ENCODE peak calls at places on chromosomes 7 and 10, in seven cellular contexts. A is neural progenitor cell, C is tibial nerve, N is GM23248, H is cardiac muscle cell, V is kidney epithelial cell, G is left ventricle myocardium inferior. T is an unnamed sample.

GRCh38 chr7:84675633-84676034 is 481.0 kb upstream of the SEMA3A start:
- DNase-seq in A (no peak), C (no peak), N (no peak), H (no peak), V (no peak), G (no peak), T (no peak)

GRCh38 chr7:12754179-12754578 is 66.7 kb downstream of the ARL4A start:
- DNase-seq in A (no peak), C (no peak), N (peak), H (no peak), V (no peak), G (no peak), T (no peak)

GRCh38 chr7:129825554-129826267 is 127.0 kb downstream of the UBE2H start:
- DNase-seq in A (peak), C (peak), N (peak), H (peak), V (no peak), G (peak), T (peak)

GRCh38 chr10:70594161-70594560 is 8.4 kb downstream of the PRF1 start:
- DNase-seq in A (no peak), C (no peak), N (no peak), H (no peak), V (no peak), G (no peak), T (no peak)

GRCh38 chr7:26659121-26659520 is 205.3 kb downstream of the SKAP2 start:
- DNase-seq in A (no peak), C (no peak), N (no peak), H (no peak), V (no peak), G (no peak), T (no peak)

GRCh38 chr7:14377646-14378266 is 388.3 kb upstream of the ETV1 start:
- DNase-seq in A (no peak), C (no peak), N (peak), H (no peak), V (no peak), G (no peak), T (no peak)

GRCh38 chr7:95436407-95436806 is 1.6 kb upstream of the PON2 start:
- DNase-seq in A (no peak), C (no peak), N (no peak), H (no peak), V (no peak), G (no peak), T (no peak)

GRCh38 chr7:142420554-142421362 is 162.9 kb upstream of the PRSS58 start:
- DNase-seq in A (peak), C (no peak), N (peak), H (peak), V (no peak), G (no peak), T (no peak)

GRCh38 chr7:25669954-25670841 is 441.9 kb upstream of the NPVF start:
- DNase-seq in A (no peak), C (peak), N (no peak), H (no peak), V (no peak), G (peak), T (no peak)

GRCh38 chr7:141700848-141701371 is 1.1 kb downstream of the DENND11 start:
- DNase-seq in A (no peak), C (no peak), N (peak), H (peak), V (no peak), G (no peak), T (no peak)

GRCh38 chr10:93861825-93862224 is 32.0 kb upstream of the SLC35G1 start:
- DNase-seq in A (no peak), C (no peak), N (no peak), H (no peak), V (no peak), G (no peak), T (no peak)

GRCh38 chr7:88338521-88338920 is 31.8 kb upstream of the STEAP4 start:
- DNase-seq in A (no peak), C (no peak), N (no peak), H (no peak), V (no peak), G (no peak), T (no peak)

GRCh38 chr7:98394377-98394836 is 6.5 kb downstream of the BAIAP2L1 start:
- DNase-seq in A (no peak), C (no peak), N (peak), H (no peak), V (no peak), G (no peak), T (no peak)

GRCh38 chr10:34504534-34504933 is 310.6 kb downstream of the PARD3 start:
- DNase-seq in A (no peak), C (no peak), N (peak), H (peak), V (peak), G (no peak), T (no peak)

GRCh38 chr10:89659185-89660131 is 14.4 kb upstream of the PANK1 start:
- DNase-seq in A (no peak), C (no peak), N (peak), H (no peak), V (no peak), G (no peak), T (no peak)

GRCh38 chr7:128974241-128974934 is 36.7 kb downstream of the IRF5 start:
- DNase-seq in A (no peak), C (no peak), N (no peak), H (no peak), V (no peak), G (no peak), T (no peak)

GRCh38 chr10:841535-841934 is 90.0 kb downstream of the LARP4B start:
- DNase-seq in A (no peak), C (no peak), N (no peak), H (no peak), V (no peak), G (no peak), T (no peak)

GRCh38 chr7:140080919-140081318 is 18.2 kb upstream of the PARP12 start:
- DNase-seq in A (no peak), C (no peak), N (no peak), H (no peak), V (no peak), G (no peak), T (no peak)

GRCh38 chr7:85773116-85773783 is 586.4 kb upstream of the SEMA3D start:
- DNase-seq in A (no peak), C (no peak), N (peak), H (no peak), V (no peak), G (no peak), T (no peak)

GRCh38 chr10:126468876-126469643 is 80.8 kb upstream of the ADAM12 start:
- DNase-seq in A (no peak), C (no peak), N (no peak), H (no peak), V (no peak), G (no peak), T (no peak)

GRCh38 chr7:66748791-66749190 is 8.3 kb downstream of the RABGEF1 start:
- DNase-seq in A (no peak), C (no peak), N (peak), H (peak), V (no peak), G (peak), T (no peak)

GRCh38 chr7:33806284-33807157 is 98.8 kb upstream of the BMPER start:
- DNase-seq in A (peak), C (no peak), N (no peak), H (peak), V (no peak), G (peak), T (no peak)

GRCh38 chr10:128064615-128065580 is 61.3 kb downstream of the MKI67 start:
- DNase-seq in A (no peak), C (peak), N (peak), H (no peak), V (peak), G (peak), T (peak)

GRCh38 chr10:15719899-15720634 is at the start of gene ITGA8:
- DNase-seq in A (peak), C (no peak), N (peak), H (peak), V (no peak), G (no peak), T (no peak)

GRCh38 chr7:15085361-15085760 is 182.8 kb upstream of the DGKB start:
- DNase-seq in A (no peak), C (no peak), N (no peak), H (no peak), V (no peak), G (no peak), T (no peak)

GRCh38 chr10:107589081-107589480 is 424.6 kb upstream of the SORCS1 start:
- DNase-seq in A (no peak), C (no peak), N (no peak), H (no peak), V (no peak), G (no peak), T (no peak)

GRCh38 chr10:101032637-101033201 is 1.7 kb downstream of the SFXN3 start:
- DNase-seq in A (peak), C (no peak), N (peak), H (no peak), V (peak), G (peak), T (no peak)

GRCh38 chr10:110138197-110138812 is 69.1 kb upstream of the MXI1 start:
- DNase-seq in A (peak), C (no peak), N (peak), H (peak), V (no peak), G (no peak), T (no peak)

GRCh38 chr10:27838291-27838690 is 92.7 kb upstream of the MKX start:
- DNase-seq in A (no peak), C (no peak), N (peak), H (no peak), V (no peak), G (no peak), T (no peak)

GRCh38 chr7:22549667-22550513 is 49.9 kb upstream of the STEAP1B start:
- DNase-seq in A (peak), C (no peak), N (peak), H (peak), V (no peak), G (no peak), T (no peak)

GRCh38 chr7:99224263-99224947 is 16.5 kb upstream of the KPNA7 start:
- DNase-seq in A (no peak), C (no peak), N (peak), H (no peak), V (peak), G (no peak), T (no peak)

GRCh38 chr10:69481280-69481679 is 30.0 kb downstream of the TSPAN15 start:
- DNase-seq in A (no peak), C (no peak), N (no peak), H (no peak), V (no peak), G (no peak), T (no peak)

GRCh38 chr10:6068006-6068405 is 5.8 kb upstream of the IL2RA start:
- DNase-seq in A (no peak), C (no peak), N (no peak), H (no peak), V (no peak), G (no peak), T (no peak)

GRCh38 chr10:6070647-6071046 is 8.5 kb upstream of the IL2RA start:
- DNase-seq in A (no peak), C (no peak), N (peak), H (no peak), V (no peak), G (no peak), T (no peak)

GRCh38 chr10:6067457-6067856 is 5.3 kb upstream of the IL2RA start:
- DNase-seq in A (no peak), C (no peak), N (no peak), H (no peak), V (no peak), G (no peak), T (no peak)

GRCh38 chr10:6068422-6068821 is 6.3 kb upstream of the IL2RA start:
- DNase-seq in A (no peak), C (no peak), N (no peak), H (no peak), V (no peak), G (peak), T (no peak)

DNA sequence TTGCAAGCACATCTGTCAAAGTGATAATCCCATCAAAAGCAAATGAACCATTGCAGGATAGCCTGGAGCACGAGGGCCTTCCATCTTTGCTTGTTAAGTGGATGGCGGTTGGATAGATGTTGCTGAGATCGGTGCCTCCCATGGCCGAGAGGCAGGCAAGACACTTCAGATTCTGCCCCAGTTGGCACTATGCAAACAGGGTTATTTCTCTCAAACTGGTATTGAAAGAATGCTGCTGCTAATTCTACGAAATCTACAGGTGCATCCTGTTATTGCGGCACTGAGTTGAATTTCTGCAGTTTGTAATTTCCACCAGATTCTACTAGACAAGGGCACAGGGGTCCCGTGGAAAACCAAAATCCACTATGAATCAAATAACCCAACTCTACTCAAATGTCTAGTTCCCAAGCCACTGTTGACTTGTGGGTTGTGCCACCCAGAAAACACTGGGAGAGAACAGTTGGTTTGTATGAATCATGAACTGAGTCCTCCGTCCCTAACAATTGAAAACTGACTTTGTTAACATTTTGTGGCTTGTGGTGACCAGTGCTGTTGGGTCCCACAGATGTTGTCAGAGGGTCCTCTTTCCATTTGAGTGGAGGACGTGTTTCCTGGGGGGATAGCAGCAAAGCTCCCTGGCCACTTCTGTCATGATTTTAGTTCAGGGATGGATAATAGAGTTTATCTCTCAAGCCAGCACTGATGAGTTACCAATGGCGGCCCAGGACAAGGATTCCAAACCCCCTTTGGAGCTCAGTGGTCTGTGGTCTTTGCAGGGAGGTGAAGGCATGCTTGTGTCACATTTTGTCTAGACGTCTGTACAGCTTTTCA is 7.1 kb upstream of the IL2RA start:
- DNase-seq in A (no peak), C (no peak), N (no peak), H (no peak), V (no peak), G (no peak), T (no peak)
- H3K4me3 ChIP-seq in A (no peak), C (no peak), N (no peak), H (no peak), V (no peak), G (no peak), T (no peak)

GRCh38 chr10:130109796-130110235 is 814 bp downstream of the C10orf143 start:
- DNase-seq in A (peak), C (peak), N (peak), H (peak), V (peak), G (peak), T (peak)
- H3K4me3 ChIP-seq in A (peak), C (peak), N (peak), H (peak), V (peak), G (peak), T (peak)

GRCh38 chr10:103077491-103078308 is 115.4 kb downstream of the NT5C2 start:
- DNase-seq in A (no peak), C (no peak), N (no peak), H (no peak), V (no peak), G (no peak), T (no peak)
- H3K4me3 ChIP-seq in A (no peak), C (no peak), N (no peak), H (no peak), V (no peak), G (no peak), T (no peak)

GRCh38 chr7:41579961-41580935 is 122.6 kb downstream of the INHBA start:
- DNase-seq in A (no peak), C (no peak), N (peak), H (no peak), V (peak), G (no peak), T (no peak)
- H3K4me3 ChIP-seq in A (no peak), C (no peak), N (no peak), H (no peak), V (no peak), G (no peak), T (no peak)

GRCh38 chr10:13526952-13527863 is 1.6 kb downstream of the BEND7 start:
- DNase-seq in A (peak), C (no peak), N (peak), H (no peak), V (peak), G (no peak), T (no peak)
- H3K4me3 ChIP-seq in A (peak), C (peak), N (peak), H (peak), V (peak), G (peak), T (no peak)

DNA sequence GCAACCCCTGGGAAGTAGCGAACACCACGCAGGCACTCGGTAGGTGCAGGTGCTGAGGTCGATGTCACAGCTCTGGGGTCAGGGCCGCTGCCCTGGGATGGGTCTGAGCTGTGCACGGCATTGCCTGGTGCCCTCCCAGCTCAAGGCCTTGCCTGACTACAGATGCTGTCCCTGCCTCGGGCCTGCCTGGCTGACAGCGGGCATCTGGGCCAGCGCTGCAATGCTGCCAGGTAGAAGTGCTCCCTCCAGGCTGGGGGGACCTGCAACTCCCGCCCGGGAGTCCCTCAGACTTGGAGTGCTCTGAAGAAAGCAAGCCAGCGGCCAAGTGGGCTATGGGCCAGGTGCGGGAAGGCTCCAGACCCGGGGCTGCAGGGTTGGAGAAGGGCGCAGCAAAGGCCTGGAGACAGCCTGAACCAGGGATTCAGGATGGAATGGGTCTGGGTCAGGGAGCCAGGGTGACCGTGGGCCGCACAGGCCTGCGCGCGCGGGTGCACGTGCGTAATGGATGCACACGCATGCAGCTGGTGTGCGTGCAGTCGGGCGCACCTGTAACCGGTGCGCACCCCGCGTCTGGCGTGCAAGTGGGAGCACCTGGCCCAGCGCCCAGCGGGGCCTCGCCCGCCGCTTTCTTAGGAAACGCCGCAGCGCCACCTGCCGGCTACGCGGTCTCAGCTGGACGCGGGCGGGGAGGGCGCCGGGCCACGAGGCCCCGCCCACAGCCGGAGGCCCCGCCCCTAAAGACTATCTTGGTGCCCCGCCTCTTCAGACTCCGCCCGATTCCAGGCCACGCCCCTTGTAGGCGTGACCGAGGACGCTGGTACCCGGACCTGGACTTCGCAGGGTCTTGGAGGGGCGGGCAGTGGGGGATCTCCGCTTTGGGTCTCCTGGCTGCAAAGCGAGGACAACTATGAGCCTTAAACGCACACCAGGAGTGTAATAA is 46.7 kb downstream of the MICALL2 start:
- DNase-seq in A (peak), C (peak), N (peak), H (peak), V (no peak), G (peak), T (no peak)
- H3K4me3 ChIP-seq in A (no peak), C (peak), N (no peak), H (no peak), V (no peak), G (peak), T (peak)

DNA sequence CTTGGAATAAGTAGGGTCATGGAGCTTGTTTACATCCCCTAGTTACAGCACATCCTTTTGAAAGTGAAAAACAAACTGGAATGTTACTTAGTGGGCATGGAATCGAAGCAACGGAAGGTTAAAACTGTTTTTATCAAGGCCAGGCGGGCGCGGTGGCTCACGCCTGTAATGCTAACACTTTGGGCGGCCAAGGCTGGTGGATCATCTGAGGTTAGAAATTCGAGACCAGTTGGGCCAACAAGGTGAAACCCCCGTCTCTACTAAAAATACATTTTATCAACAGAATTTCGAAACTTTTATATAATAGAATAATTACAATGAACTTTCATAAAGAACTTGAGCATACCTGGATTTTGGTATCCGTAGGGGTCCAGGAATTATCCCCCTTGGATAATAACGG is 1.1 kb upstream of the TMED4 start:
- DNase-seq in A (no peak), C (no peak), N (no peak), H (no peak), V (no peak), G (no peak), T (no peak)
- H3K4me3 ChIP-seq in A (peak), C (peak), N (peak), H (peak), V (no peak), G (peak), T (peak)

GRCh38 chr7:100629117-100629711 is 12.1 kb downstream of the TFR2 start:
- DNase-seq in A (peak), C (no peak), N (peak), H (peak), V (no peak), G (no peak), T (no peak)
- H3K4me3 ChIP-seq in A (no peak), C (no peak), N (no peak), H (no peak), V (no peak), G (no peak), T (no peak)

GRCh38 chr10:17668435-17669184 is 24.7 kb downstream of the STAM start:
- DNase-seq in A (no peak), C (no peak), N (no peak), H (no peak), V (no peak), G (no peak), T (no peak)
- H3K4me3 ChIP-seq in A (no peak), C (no peak), N (no peak), H (no peak), V (no peak), G (no peak), T (no peak)